ENCODE peak calls at places on chromosome 1, in six cellular contexts. N is A549, U is HepG2, A is GM12878, V is endothelial cell of umbilical vein, Q is K562. H is an unnamed sample.

GRCh38 chr1:241627453-241628329 is 12.5 kb downstream of the CHML start:
- DNase-seq in Q (peak), A (peak), N (peak), U (peak), V (peak), H (peak)

GRCh38 chr1:203907901-203908300 is 46.5 kb downstream of the SNRPE start:
- DNase-seq in A (no peak), U (no peak), Q (no peak), V (no peak), N (no peak), H (no peak)

GRCh38 chr1:25503551-25504426 is 39.6 kb upstream of the LDLRAP1 start:
- DNase-seq in A (no peak), Q (no peak), U (no peak), V (peak), N (peak), H (peak)

GRCh38 chr1:5596651-5597050 is 395.6 kb downstream of the NPHP4 start:
- DNase-seq in Q (no peak), N (no peak), V (no peak), U (no peak), A (no peak), H (no peak)

GRCh38 chr1:22314676-22315075 is 137.0 kb upstream of the ZBTB40 start:
- DNase-seq in Q (no peak), V (no peak), N (no peak), A (no peak), U (no peak), H (no peak)

GRCh38 chr1:54012862-54013261 is 5.1 kb downstream of the LDLRAD1 start:
- DNase-seq in U (no peak), A (no peak), N (no peak), V (no peak), Q (no peak), H (no peak)

GRCh38 chr1:230977781-230978490 is 725 bp downstream of the TTC13 start:
- DNase-seq in A (no peak), V (no peak), Q (peak), U (peak), N (peak), H (peak)

GRCh38 chr1:112021263-112021662 is 31.8 kb upstream of the KCND3 start:
- DNase-seq in N (no peak), A (no peak), V (no peak), Q (no peak), U (no peak), H (no peak)

GRCh38 chr1:89781494-89782126 is 39.2 kb upstream of the LRRC8D start:
- DNase-seq in N (no peak), Q (no peak), A (peak), V (no peak), U (no peak), H (no peak)

GRCh38 chr1:101463195-101463594 is 226.4 kb downstream of the S1PR1 start:
- DNase-seq in N (no peak), U (no peak), Q (no peak), V (no peak), A (no peak), H (no peak)

GRCh38 chr1:56376188-56376984 is 203.0 kb downstream of the PLPP3 start:
- DNase-seq in A (no peak), V (peak), N (no peak), U (no peak), Q (no peak), H (no peak)

GRCh38 chr1:154353460-154353904 is 28.2 kb downstream of the ATP8B2 start:
- DNase-seq in Q (peak), V (peak), N (no peak), A (peak), U (peak), H (peak)

GRCh38 chr1:109838838-109839240 is 71.8 kb upstream of the CSF1 start:
- DNase-seq in N (no peak), A (no peak), V (no peak), U (peak), Q (no peak), H (no peak)

GRCh38 chr1:109959974-109960744 is 24.4 kb upstream of the AHCYL1 start:
- DNase-seq in N (peak), Q (no peak), A (no peak), V (no peak), U (peak), H (no peak)

GRCh38 chr1:233412812-233413211 is 85.3 kb downstream of the MAP3K21 start:
- DNase-seq in N (no peak), V (no peak), U (no peak), A (no peak), Q (no peak), H (no peak)

GRCh38 chr1:234222561-234223280 is 150.5 kb upstream of the COA6 start:
- DNase-seq in N (no peak), A (no peak), U (no peak), Q (no peak), V (no peak), H (no peak)

GRCh38 chr1:17403081-17403480 is 31.1 kb downstream of the PADI6 start:
- DNase-seq in A (no peak), U (no peak), V (no peak), N (no peak), Q (no peak), H (no peak)

GRCh38 chr1:33836911-33837310 is 27.0 kb upstream of the HMGB4 start:
- DNase-seq in U (no peak), V (no peak), N (no peak), Q (no peak), A (no peak), H (no peak)

GRCh38 chr1:215475719-215476525 is 91.2 kb upstream of the KCTD3 start:
- DNase-seq in V (no peak), N (no peak), Q (no peak), A (no peak), U (no peak), H (no peak)

GRCh38 chr1:51642739-51643142 is 25.8 kb downstream of the OSBPL9 start:
- DNase-seq in N (no peak), A (no peak), V (peak), Q (no peak), U (no peak), H (no peak)

GRCh38 chr1:236129315-236129714 is 13.0 kb upstream of the GPR137B start:
- DNase-seq in V (no peak), A (no peak), Q (no peak), U (no peak), N (no peak), H (no peak)

GRCh38 chr1:25899792-25900191 is 6.4 kb downstream of the STMN1 start:
- DNase-seq in U (no peak), A (no peak), V (no peak), Q (no peak), N (no peak), H (no peak)

GRCh38 chr1:21332691-21333449 is 42.6 kb upstream of the ECE1 start:
- DNase-seq in N (no peak), A (no peak), Q (no peak), V (no peak), U (peak), H (no peak)

GRCh38 chr1:29465755-29466154 is 229.4 kb downstream of the PTPRU start:
- DNase-seq in U (peak), V (peak), Q (peak), A (no peak), N (no peak), H (peak)

GRCh38 chr1:10220200-10220599 is 9.8 kb downstream of the KIF1B start:
- DNase-seq in U (no peak), Q (no peak), V (no peak), A (no peak), N (no peak), H (no peak)

GRCh38 chr1:43269627-43270375 is at the start of gene TMEM125:
- DNase-seq in N (no peak), U (no peak), Q (peak), A (no peak), V (no peak), H (no peak)

GRCh38 chr1:43272161-43272560 is 2.4 kb downstream of the TMEM125 start:
- DNase-seq in Q (no peak), V (no peak), A (no peak), N (no peak), U (no peak), H (no peak)

GRCh38 chr1:43272576-43273571 is 3.1 kb downstream of the TMEM125 start:
- DNase-seq in Q (no peak), U (no peak), N (no peak), V (no peak), A (no peak), H (no peak)

GRCh38 chr1:43271186-43272118 is 1.7 kb downstream of the TMEM125 start:
- DNase-seq in N (no peak), V (no peak), Q (no peak), A (no peak), U (no peak), H (no peak)

GRCh38 chr1:43270421-43271095 is 775 bp downstream of the TMEM125 start:
- DNase-seq in N (no peak), U (no peak), V (no peak), Q (peak), A (no peak), H (no peak)
- TF ChIP-seq POLR2A in N (no peak), U (no peak), V (no peak), Q (no peak), A (no peak), H (no peak)

GRCh38 chr1:85605519-85606413 is 25.2 kb downstream of the CCN1 start:
- DNase-seq in U (peak), Q (no peak), V (no peak), A (no peak), N (no peak), H (no peak)
- TF ChIP-seq MYC in U (no peak), Q (no peak), V (no peak), A (no peak), N (no peak), H (no peak)

GRCh38 chr1:248759644-248760043 is 4.1 kb upstream of the LYPD8 start:
- DNase-seq in V (no peak), U (no peak), A (no peak), Q (no peak), N (no peak), H (no peak)
- TF ChIP-seq POLR2A in V (no peak), U (no peak), A (no peak), Q (no peak), N (no peak), H (no peak)

GRCh38 chr1:201429771-201430501 is 8.4 kb upstream of the TNNI1 start:
- DNase-seq in U (no peak), Q (no peak), N (no peak), V (no peak), A (no peak), H (no peak)
- TF ChIP-seq MYC in U (no peak), Q (no peak), N (no peak), V (no peak), A (no peak), H (no peak)

DNA sequence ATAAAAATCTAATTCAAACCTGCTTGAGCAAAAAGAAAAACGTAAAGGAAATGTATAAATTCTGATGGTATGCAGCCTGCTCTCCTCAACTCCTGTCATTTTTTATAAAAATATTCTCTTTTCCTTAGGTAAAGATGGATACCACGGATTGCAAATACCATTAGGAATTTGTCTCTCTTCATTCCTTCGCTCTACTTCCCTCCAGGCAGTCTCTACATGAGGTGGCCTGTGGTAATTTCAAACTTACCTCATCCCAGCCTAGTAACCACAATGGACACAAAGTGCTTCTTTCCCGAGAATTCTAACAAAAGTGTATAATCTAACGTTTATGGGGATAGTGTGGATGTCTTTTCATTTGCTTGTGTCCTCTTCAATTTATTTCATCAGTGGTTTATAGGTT is 239.5 kb upstream of the LRRC7 start:
- DNase-seq in N (no peak), V (no peak), U (no peak), A (no peak), Q (no peak), H (no peak)
- TF ChIP-seq POLR2A in N (no peak), V (no peak), U (no peak), A (no peak), Q (no peak), H (no peak)

GRCh38 chr1:66412689-66413088 is 121.3 kb upstream of the SGIP1 start:
- DNase-seq in N (no peak), A (no peak), U (no peak), V (peak), Q (no peak), H (no peak)
- TF ChIP-seq MYC in N (no peak), A (no peak), U (no peak), V (no peak), Q (no peak), H (no peak)

DNA sequence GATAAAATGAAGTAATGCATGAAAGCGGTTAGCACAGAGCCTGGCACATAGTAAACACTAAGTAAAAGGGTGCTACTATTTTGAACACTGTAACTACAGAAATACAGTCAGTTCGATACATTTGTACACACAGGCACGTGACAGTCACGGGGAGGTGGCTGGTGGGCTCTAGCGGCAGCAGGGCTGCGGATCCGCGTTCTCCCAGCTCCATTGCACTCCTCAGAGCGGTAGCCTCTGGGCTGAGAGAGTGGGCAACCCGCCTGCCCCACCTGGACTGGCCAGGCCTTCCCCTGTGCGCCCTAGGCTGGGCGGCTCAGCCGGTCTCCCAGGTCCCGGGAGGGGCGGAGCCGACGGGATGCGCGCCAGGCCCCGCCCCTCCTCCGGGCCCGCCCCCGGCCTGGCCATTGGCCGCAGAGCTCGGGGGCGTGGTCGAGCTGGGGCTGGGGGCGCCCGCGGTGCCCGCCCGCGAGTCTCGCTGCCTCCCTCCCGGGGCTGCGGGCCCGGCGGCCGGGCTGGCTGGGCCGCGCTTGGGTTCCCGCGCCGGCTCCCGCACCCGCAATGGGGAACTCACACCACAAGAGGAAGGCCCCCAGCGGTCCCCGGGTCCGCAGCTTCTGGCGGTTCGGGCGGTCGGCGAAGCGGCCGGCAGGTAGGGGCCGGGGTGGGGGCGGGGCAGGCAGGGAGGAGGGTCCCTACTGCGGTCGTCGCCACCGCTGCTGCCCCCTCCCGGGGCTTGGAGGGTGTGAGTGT is 51.1 kb upstream of the SYNC start:
- DNase-seq in A (no peak), U (no peak), N (no peak), Q (peak), V (peak), H (peak)
- TF ChIP-seq POLR2A in A (no peak), U (no peak), N (no peak), Q (no peak), V (no peak), H (no peak)

DNA sequence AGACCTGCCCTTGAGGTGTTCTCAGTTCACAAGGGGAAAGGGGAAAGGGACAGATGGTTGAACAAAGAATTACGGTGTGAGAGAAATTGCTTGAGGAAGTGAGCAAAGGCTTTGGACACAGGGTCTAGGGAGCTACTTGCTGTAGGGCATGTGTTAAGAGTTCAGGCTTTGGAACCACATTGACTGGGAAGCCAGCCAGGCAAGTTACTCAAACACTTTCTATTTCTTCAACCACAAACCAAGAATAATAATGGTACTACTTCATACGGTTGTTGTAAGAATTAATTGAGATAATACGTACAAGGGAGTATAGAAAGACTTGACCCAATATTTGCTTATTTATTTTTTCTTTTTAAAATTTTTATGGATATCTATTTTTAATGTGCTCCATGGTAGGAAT is 26.6 kb downstream of the AK4 start:
- DNase-seq in U (no peak), A (peak), Q (no peak), N (no peak), V (no peak), H (peak)
- TF ChIP-seq MYC in U (no peak), A (no peak), Q (no peak), N (no peak), V (no peak), H (no peak)

GRCh38 chr1:201447911-201448871 is 20.8 kb downstream of the PHLDA3 start:
- DNase-seq in Q (peak), U (peak), V (peak), A (no peak), N (peak), H (peak)

GRCh38 chr1:201454568-201454967 is 14.4 kb downstream of the PHLDA3 start:
- DNase-seq in A (no peak), U (no peak), N (no peak), Q (no peak), V (no peak), H (no peak)

GRCh38 chr1:201448981-201449380 is 20.0 kb downstream of the PHLDA3 start:
- DNase-seq in U (peak), V (no peak), Q (no peak), N (no peak), A (no peak), H (no peak)

GRCh38 chr1:201452881-201453280 is 16.1 kb downstream of the PHLDA3 start:
- DNase-seq in A (no peak), V (no peak), U (no peak), N (no peak), Q (no peak), H (peak)

DNA sequence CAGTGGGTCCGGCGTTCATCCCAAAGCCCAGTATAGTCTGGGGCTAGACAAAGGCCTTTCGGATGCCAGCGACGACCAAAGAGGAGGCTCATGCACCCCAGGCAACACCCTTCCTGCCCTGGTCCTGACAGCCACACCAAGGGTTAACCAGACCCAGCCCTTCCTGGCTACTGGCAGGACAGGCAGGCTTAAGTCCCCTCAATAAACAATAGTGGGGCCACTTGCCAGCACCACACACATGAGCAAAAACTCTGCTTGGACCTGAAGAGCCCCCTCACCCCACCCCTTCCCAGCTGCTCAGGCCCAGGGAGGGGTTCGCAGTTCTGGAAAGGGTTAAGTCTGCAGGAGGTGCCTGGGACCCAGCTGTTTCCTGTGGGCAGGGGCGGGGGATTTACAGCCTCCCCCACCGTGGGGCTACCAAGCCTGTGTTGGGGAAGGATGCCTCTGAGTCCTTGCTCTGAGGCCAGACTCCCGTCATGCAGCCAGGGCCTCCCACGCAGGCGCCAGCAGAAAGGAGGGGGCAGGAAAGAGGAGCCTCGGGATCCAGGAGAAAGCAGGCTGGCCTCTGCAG is 18.2 kb downstream of the PHLDA3 start:
- DNase-seq in V (peak), N (no peak), A (no peak), Q (no peak), U (no peak), H (peak)
- TF ChIP-seq POLR2A in V (no peak), N (no peak), A (no peak), Q (no peak), U (no peak), H (no peak)

H was measured in NB4.